ENCODE peak calls at places on chromosomes 16 and 17, in six cellular contexts. M is neural crest cell; I is astrocyte of the hippocampus; F is NCI-H2081; Q is AG09309; J is activated naive CD8-positive, alpha-beta T cell treated with anti-CD3 and anti-CD28 coated beads for 36 hours. R is an unnamed sample.

GRCh38 chr16:80591071-80591935 is 50.5 kb downstream of the DYNLRB2 start:
- DNase-seq in F (no peak), M (no peak), J (no peak), I (no peak), Q (no peak), R (peak; percentile 38)

GRCh38 chr17:64785050-64785449 is 122.9 kb upstream of the SMURF2 start:
- DNase-seq in I (no peak), Q (no peak), F (no peak), J (no peak), M (no peak), R (no peak)

GRCh38 chr16:49763826-49764225 is 92.1 kb downstream of the ZNF423 start:
- DNase-seq in J (no peak), Q (no peak), F (no peak), M (no peak), I (peak; percentile 66), R (no peak)

GRCh38 chr16:21302898-21303528 is 24.9 kb upstream of the CRYM start:
- DNase-seq in F (no peak), I (peak; percentile 3), J (no peak), Q (peak; percentile 52), M (no peak), R (no peak)

GRCh38 chr16:57265850-57266530 is 18.5 kb downstream of the PLLP start:
- DNase-seq in J (no peak), Q (no peak), I (peak; percentile 81), F (no peak), M (no peak), R (no peak)

GRCh38 chr16:20300312-20301097 is 26.8 kb downstream of the GP2 start:
- DNase-seq in F (peak; percentile 15), M (peak; percentile 50), I (peak; percentile 76), Q (no peak), J (peak; percentile 16), R (no peak)

GRCh38 chr16:87416826-87417471 is 24.8 kb downstream of the MAP1LC3B start:
- DNase-seq in F (no peak), M (no peak), I (peak; percentile 67), Q (peak; percentile 25), J (no peak), R (peak; percentile 46)

GRCh38 chr16:48525201-48526057 is 84.6 kb downstream of the N4BP1 start:
- DNase-seq in Q (no peak), J (no peak), I (no peak), F (peak; percentile 1), M (no peak), R (no peak)

GRCh38 chr17:9367186-9367585 is 208.4 kb downstream of the STX8 start:
- DNase-seq in J (no peak), F (no peak), M (no peak), Q (no peak), I (no peak), R (no peak)

GRCh38 chr16:733382-734207 is 6.7 kb downstream of the HAGHL start:
- DNase-seq in F (no peak), I (no peak), J (no peak), M (peak; percentile 23), Q (no peak), R (peak; percentile 78)

GRCh38 chr17:57037401-57037800 is 47.6 kb upstream of the AKAP1 start:
- DNase-seq in F (no peak), J (no peak), Q (no peak), M (no peak), I (no peak), R (no peak)

GRCh38 chr16:1556254-1556653 is 22.8 kb downstream of the TMEM204 start:
- DNase-seq in J (no peak), Q (no peak), M (no peak), F (no peak), I (no peak), R (no peak)

GRCh38 chr17:32609085-32609484 is 122.3 kb downstream of the CDK5R1 start:
- DNase-seq in F (peak; percentile 44), Q (no peak), I (peak; percentile 71), J (peak; percentile 67), M (no peak), R (peak; percentile 51)

GRCh38 chr17:57989011-57989345 is 924 bp upstream of the VEZF1 start:
- DNase-seq in M (no peak), F (no peak), J (no peak), Q (no peak), I (peak; percentile 31), R (no peak)

GRCh38 chr17:45139533-45139920 is 4.0 kb downstream of the ACBD4 start:
- DNase-seq in I (no peak), M (no peak), J (no peak), F (no peak), Q (no peak), R (no peak)

GRCh38 chr17:4560837-4561241 is 462 bp upstream of the GGT6 start:
- DNase-seq in M (no peak), Q (no peak), J (no peak), F (no peak), I (no peak), R (no peak)

GRCh38 chr17:50487213-50488096 is 8.8 kb downstream of the RSAD1 start:
- DNase-seq in F (no peak), Q (no peak), M (no peak), I (no peak), J (no peak), R (no peak)

GRCh38 chr16:22132801-22133200 is 29.5 kb upstream of the SDR42E2 start:
- DNase-seq in I (no peak), Q (no peak), M (no peak), F (no peak), J (no peak), R (no peak)

GRCh38 chr17:40810505-40810904 is 10.7 kb upstream of the KRT28 start:
- DNase-seq in M (no peak), Q (no peak), F (no peak), I (peak; percentile 54), J (no peak), R (no peak)

GRCh38 chr16:84190731-84191388 is at the start of gene ADAD2:
- DNase-seq in I (no peak), J (peak; percentile 25), F (no peak), Q (no peak), M (no peak), R (no peak)